ENCODE peak calls at places on chromosome 18, in seven cellular contexts. X, Y, B, O, C, N and I are unnamed samples.

GRCh38 chr18:52945552-52945951 is 605.6 kb downstream of the DCC start:
- DNase-seq in X (no peak), Y (no peak), B (no peak), O (no peak), C (no peak), N (no peak), I (no peak)

GRCh38 chr18:36402765-36403396 is 105.4 kb downstream of the FHOD3 start:
- DNase-seq in X (no peak), Y (peak; percentile 30), B (no peak), O (peak; percentile 91), C (no peak), N (peak; percentile 92), I (no peak)

GRCh38 chr18:79520473-79521390 is 125.0 kb downstream of the NFATC1 start:
- DNase-seq in X (no peak), Y (no peak), B (no peak), O (no peak), C (no peak), N (no peak), I (no peak)

GRCh38 chr18:61589724-61590065 is 256.5 kb downstream of the CDH20 start:
- DNase-seq in X (no peak), Y (no peak), B (no peak), O (peak; percentile 56), C (no peak), N (no peak), I (peak; percentile 54)

GRCh38 chr18:31750259-31750658 is 10.4 kb downstream of the SLC25A52 start:
- DNase-seq in X (no peak), Y (no peak), B (no peak), O (no peak), C (no peak), N (no peak), I (no peak)

GRCh38 chr18:4203525-4203924 is 251.6 kb downstream of the DLGAP1 start:
- DNase-seq in X (no peak), Y (no peak), B (no peak), O (no peak), C (no peak), N (no peak), I (no peak)

GRCh38 chr18:75131455-75132000 is 77.4 kb downstream of the PTGR3 start:
- DNase-seq in X (no peak), Y (no peak), B (no peak), O (peak; percentile 7), C (no peak), N (peak; percentile 78), I (no peak)

GRCh38 chr18:3794537-3795348 is 344.8 kb downstream of the TGIF1 start:
- DNase-seq in X (peak; percentile 79), Y (peak; percentile 22), B (no peak), O (peak; percentile 93), C (peak; percentile 51), N (no peak), I (no peak)

GRCh38 chr18:3692113-3692621 is 242.2 kb downstream of the TGIF1 start:
- DNase-seq in X (no peak), Y (no peak), B (no peak), O (no peak), C (peak; percentile 52), N (peak; percentile 29), I (no peak)

GRCh38 chr18:35171315-35171987 is 69.4 kb upstream of the ZNF397 start:
- DNase-seq in X (no peak), Y (no peak), B (no peak), O (peak; percentile 45), C (peak; percentile 48), N (no peak), I (no peak)

GRCh38 chr18:78561757-78562445 is 417.7 kb upstream of the SALL3 start:
- DNase-seq in X (no peak), Y (no peak), B (no peak), O (no peak), C (no peak), N (no peak), I (no peak)

GRCh38 chr18:76351961-76352581 is 143.0 kb downstream of the ZNF516 start:
- DNase-seq in X (no peak), Y (peak; percentile 53), B (peak; percentile 53), O (peak; percentile 91), C (peak; percentile 3), N (peak; percentile 93), I (peak; percentile 56)

GRCh38 chr18:25646971-25647370 is 295.0 kb upstream of the ZNF521 start:
- DNase-seq in X (no peak), Y (no peak), B (no peak), O (peak; percentile 81), C (no peak), N (no peak), I (no peak)

GRCh38 chr18:50987261-50987660 is 19.4 kb downstream of the ELAC1 start:
- DNase-seq in X (no peak), Y (no peak), B (no peak), O (peak; percentile 25), C (no peak), N (no peak), I (no peak)

GRCh38 chr18:29169599-29169998 is 992.7 kb upstream of the CDH2 start:
- DNase-seq in X (no peak), Y (no peak), B (no peak), O (no peak), C (no peak), N (no peak), I (no peak)

GRCh38 chr18:5630057-5630765 is 86.4 kb upstream of the EPB41L3 start:
- DNase-seq in X (peak; percentile 50), Y (peak; percentile 79), B (peak; percentile 84), O (peak; percentile 68), C (peak; percentile 90), N (no peak), I (no peak)

GRCh38 chr18:66867653-66868052 is 263.8 kb upstream of the CDH19 start:
- DNase-seq in X (no peak), Y (no peak), B (no peak), O (no peak), C (no peak), N (no peak), I (peak; percentile 53)

GRCh38 chr18:12819330-12819729 is 64.7 kb downstream of the PTPN2 start:
- DNase-seq in X (no peak), Y (no peak), B (no peak), O (no peak), C (no peak), N (no peak), I (no peak)

DNA sequence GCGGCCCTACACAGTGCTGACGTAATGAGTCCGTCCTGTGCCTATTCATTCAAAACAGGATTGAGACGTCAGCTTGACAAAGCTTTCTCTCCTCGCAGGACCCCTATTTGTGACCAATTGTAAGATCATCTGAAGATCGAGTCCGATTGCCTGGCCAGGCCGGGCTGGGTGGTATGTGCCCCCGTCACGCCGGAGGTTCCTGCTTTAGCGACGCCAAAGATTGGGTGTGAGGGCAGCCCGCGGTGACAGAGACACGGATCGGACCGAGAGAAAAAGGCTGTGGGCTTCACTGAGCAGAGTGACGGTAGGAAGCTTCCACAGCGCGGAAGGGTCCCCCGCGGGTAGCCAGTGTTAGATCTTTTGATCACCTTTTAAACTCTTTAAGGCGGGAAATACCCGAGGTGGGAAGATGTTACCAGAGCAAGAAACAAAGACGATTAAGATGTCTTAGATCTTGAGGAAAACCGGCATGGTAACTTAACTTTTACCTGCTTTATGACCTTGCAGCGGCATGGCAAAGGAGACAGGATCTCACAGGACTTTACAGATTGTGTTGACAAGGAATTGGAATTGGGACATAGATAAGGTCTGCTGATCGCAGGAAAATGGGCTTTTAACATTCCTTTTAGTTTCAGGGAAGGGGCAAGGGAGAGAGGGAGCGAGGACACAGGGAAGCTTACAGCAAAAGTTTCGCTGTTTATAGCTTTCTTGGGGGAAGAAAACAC is 220.0 kb downstream of the METTL4 start:
- DNase-seq in X (no peak), Y (no peak), B (no peak), O (no peak), C (no peak), N (no peak), I (no peak)
- H3K27ac ChIP-seq in X (no peak overlapping the region), Y (no peak overlapping the region), B (no peak overlapping the region), O (no peak overlapping the region), C (no peak overlapping the region), N (no peak overlapping the region), I (no peak overlapping the region)

DNA sequence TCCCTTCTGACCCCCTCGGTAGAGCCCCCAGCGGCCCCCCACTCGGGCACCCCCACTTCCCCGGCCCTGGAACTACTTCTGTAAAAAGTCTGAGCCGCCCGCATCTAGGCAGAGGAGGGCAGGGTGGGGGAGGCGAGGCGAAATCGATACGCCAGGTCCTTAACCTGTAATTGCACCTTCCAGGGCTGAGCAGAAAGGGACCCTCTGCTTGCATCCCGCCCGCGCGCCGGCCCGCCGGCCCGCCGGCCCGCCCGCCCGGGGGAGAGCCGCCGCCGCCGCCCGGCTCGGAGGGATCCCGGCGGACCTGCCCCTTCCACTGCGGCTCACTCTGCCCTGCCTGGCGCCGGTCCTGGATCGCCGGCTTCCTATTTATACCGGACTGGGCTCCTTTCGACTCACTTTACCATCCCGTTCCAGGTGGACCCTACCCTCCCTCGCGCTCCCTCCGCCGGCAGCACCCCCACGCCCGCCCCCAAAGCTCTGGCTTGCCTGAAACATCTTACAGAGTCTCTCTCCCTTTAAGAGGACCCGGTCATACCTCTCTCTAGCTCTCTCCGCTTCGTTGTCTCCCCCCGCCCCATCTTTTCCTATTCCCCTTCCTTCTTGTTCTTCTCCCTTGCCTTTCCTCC is 838 bp downstream of the KLHL14 start:
- DNase-seq in X (no peak), Y (peak; percentile 4), B (no peak), O (peak; percentile 4), C (no peak), N (no peak), I (no peak)
- H3K4me3 ChIP-seq in X (peak overlapping the region; percentile 60), Y (no peak overlapping the region), B (no peak overlapping the region), O (no peak overlapping the region), C (peak overlapping the region; percentile 25), N (peak overlapping the region; percentile 43), I (no peak overlapping the region)

DNA sequence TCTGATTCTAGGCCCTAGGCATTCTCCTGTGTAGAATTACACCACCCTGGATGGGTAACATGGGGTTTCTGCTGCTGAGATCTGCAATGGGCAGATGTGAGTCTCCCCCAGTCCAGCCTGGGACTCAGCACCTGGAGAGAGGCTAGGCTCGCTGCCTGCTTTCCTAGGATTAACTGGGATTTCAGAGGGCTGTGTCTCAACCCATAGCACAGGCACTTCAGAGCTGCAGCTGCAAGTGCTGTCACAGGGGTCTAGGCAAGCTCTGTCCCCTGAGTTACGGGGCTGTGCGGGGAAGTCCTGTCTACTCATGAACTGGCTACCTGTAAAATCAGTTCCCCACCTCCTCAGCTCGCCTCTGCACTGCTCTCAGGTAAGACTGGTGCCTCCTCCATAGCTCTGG is 51.5 kb downstream of the CABLES1 start:
- DNase-seq in X (no peak), Y (no peak), B (no peak), O (no peak), C (no peak), N (no peak), I (no peak)
- H3K36me3 ChIP-seq in X (peaks cover 18% of the 10 kb centered on the region), Y (no peaks in the 10 kb centered on the region), B (no peaks in the 10 kb centered on the region), O (no peaks in the 10 kb centered on the region), C (no peaks in the 10 kb centered on the region), N (no peaks in the 10 kb centered on the region), I (no peaks in the 10 kb centered on the region)

GRCh38 chr18:49721981-49722380 is 91.4 kb downstream of the ACAA2 start:
- DNase-seq in X (no peak), Y (no peak), B (no peak), O (no peak), C (no peak), N (no peak), I (no peak)

GRCh38 chr18:49722472-49722871 is 90.9 kb downstream of the ACAA2 start:
- DNase-seq in X (no peak), Y (no peak), B (no peak), O (no peak), C (peak; percentile 78), N (no peak), I (no peak)

GRCh38 chr18:49726564-49726963 is 86.8 kb downstream of the ACAA2 start:
- DNase-seq in X (no peak), Y (no peak), B (no peak), O (no peak), C (no peak), N (no peak), I (no peak)

GRCh38 chr18:49725809-49726514 is 87.4 kb downstream of the ACAA2 start:
- DNase-seq in X (no peak), Y (peak; percentile 46), B (peak; percentile 51), O (peak; percentile 95), C (no peak), N (no peak), I (peak; percentile 93)

GRCh38 chr18:49723648-49724180 is 89.6 kb downstream of the ACAA2 start:
- DNase-seq in X (no peak), Y (no peak), B (no peak), O (no peak), C (peak; percentile 59), N (peak; percentile 82), I (peak; percentile 24)
- H3K27ac ChIP-seq in X (no peak overlapping the region), Y (no peak overlapping the region), B (no peak overlapping the region), O (no peak overlapping the region), C (no peak overlapping the region), N (no peak overlapping the region), I (peak overlapping the region; percentile 17)